ENCODE peak calls at places on chromosomes 5 and 9, in nine cellular contexts. F is neuronal stem cell; W is cardiac muscle cell; Y is SJSA1; J is adrenal gland; R is psoas muscle; G is mesenchymal stem cell; B is kidney; H is effector memory CD4-positive, alpha-beta T cell. P is an unnamed sample.

GRCh38 chr9:126165755-126166154 is 160.9 kb upstream of the MVB12B start:
- DNase-seq in F (no peak), W (no peak), Y (no peak), J (no peak), R (no peak), G (no peak), B (no peak), H (no peak), P (no peak)

GRCh38 chr5:180611140-180611850 is 20.0 kb upstream of the SCGB3A1 start:
- DNase-seq in F (no peak), W (no peak), Y (no peak), J (no peak), R (no peak), G (no peak), B (no peak), H (no peak), P (no peak)

GRCh38 chr5:139146809-139147742 is 51.1 kb downstream of the SIL1 start:
- DNase-seq in F (no peak), W (peak; percentile 51), Y (no peak), J (no peak), R (no peak), G (no peak), B (no peak), H (no peak), P (no peak)

GRCh38 chr5:135944967-135945560 is 9.7 kb downstream of the LECT2 start:
- DNase-seq in F (peak; percentile 61), W (peak; percentile 93), Y (peak; percentile 76), J (peak; percentile 57), R (no peak), G (peak; percentile 84), B (no peak), H (peak; percentile 11), P (no peak)

GRCh38 chr5:394671-395155 is 48.3 kb upstream of the EXOC3 start:
- DNase-seq in F (no peak), W (no peak), Y (no peak), J (no peak), R (peak; percentile 34), G (no peak), B (no peak), H (no peak), P (no peak)

GRCh38 chr5:160507181-160507811 is 85.6 kb downstream of the PTTG1 start:
- DNase-seq in F (no peak), W (peak; percentile 40), Y (no peak), J (no peak), R (no peak), G (no peak), B (no peak), H (no peak), P (no peak)

GRCh38 chr9:125878241-125878640 is 131.1 kb downstream of the PBX3 start:
- DNase-seq in F (no peak), W (peak; percentile 58), Y (no peak), J (no peak), R (no peak), G (no peak), B (no peak), H (no peak), P (no peak)

GRCh38 chr9:93062364-93062763 is 3.9 kb downstream of the SUSD3 start:
- DNase-seq in F (no peak), W (no peak), Y (no peak), J (no peak), R (no peak), G (no peak), B (no peak), H (no peak), P (no peak)

GRCh38 chr9:7394007-7394774 is 405.4 kb downstream of the DMAC1 start:
- DNase-seq in F (peak; percentile 14), W (no peak), Y (no peak), J (no peak), R (no peak), G (peak; percentile 29), B (no peak), H (no peak), P (no peak)

GRCh38 chr5:98214240-98215051 is 559.0 kb upstream of the RGMB start:
- DNase-seq in F (no peak), W (peak; percentile 25), Y (peak; percentile 95), J (no peak), R (no peak), G (no peak), B (no peak), H (no peak), P (no peak)

GRCh38 chr5:16903480-16904300 is 32.4 kb downstream of the MYO10 start:
- DNase-seq in F (no peak), W (peak; percentile 35), Y (no peak), J (no peak), R (no peak), G (peak; percentile 62), B (no peak), H (no peak), P (no peak)

GRCh38 chr5:15794117-15794985 is 294.4 kb downstream of the FBXL7 start:
- DNase-seq in F (no peak), W (peak; percentile 56), Y (no peak), J (no peak), R (no peak), G (peak; percentile 27), B (no peak), H (no peak), P (no peak)

GRCh38 chr9:21995652-21996275 is 1.2 kb downstream of the CDKN2B-AS1 start:
- DNase-seq in F (no peak), W (no peak), Y (peak; percentile 58), J (peak; percentile 62), R (peak; percentile 66), G (peak; percentile 81), B (peak; percentile 85), H (no peak), P (no peak)

GRCh38 chr5:84372066-84372700 is 12.5 kb downstream of the EDIL3 start:
- DNase-seq in F (no peak), W (peak; percentile 93), Y (peak; percentile 91), J (no peak), R (no peak), G (peak; percentile 59), B (no peak), H (no peak), P (no peak)

GRCh38 chr9:109886050-109886449 is 106.1 kb downstream of the PALM2AKAP2 start:
- DNase-seq in F (no peak), W (peak; percentile 72), Y (peak; percentile 74), J (no peak), R (no peak), G (no peak), B (no peak), H (no peak), P (no peak)

GRCh38 chr9:109893222-109893621 is 113.2 kb downstream of the PALM2AKAP2 start:
- DNase-seq in F (no peak), W (no peak), Y (no peak), J (no peak), R (no peak), G (no peak), B (no peak), H (no peak), P (no peak)

GRCh38 chr9:109886617-109887016 is 106.6 kb downstream of the PALM2AKAP2 start:
- DNase-seq in F (no peak), W (no peak), Y (no peak), J (no peak), R (no peak), G (no peak), B (no peak), H (no peak), P (no peak)

GRCh38 chr9:109887079-109887478 is 107.1 kb downstream of the PALM2AKAP2 start:
- DNase-seq in F (no peak), W (peak; percentile 52), Y (peak; percentile 70), J (no peak), R (no peak), G (peak; percentile 81), B (no peak), H (no peak), P (no peak)

GRCh38 chr9:109889456-109889855 is 109.5 kb downstream of the PALM2AKAP2 start:
- DNase-seq in F (no peak), W (no peak), Y (no peak), J (no peak), R (no peak), G (no peak), B (no peak), H (no peak), P (no peak)
- H3K4me1 ChIP-seq in F (peaks cover 2% of the 10 kb centered on the region), W (peaks cover 28% of the 10 kb centered on the region), Y (peaks cover 38% of the 10 kb centered on the region), J (no peaks in the 10 kb centered on the region), R (peaks cover 19% of the 10 kb centered on the region), G (peaks cover 8% of the 10 kb centered on the region), B (no peaks in the 10 kb centered on the region), H (no peaks in the 10 kb centered on the region), P (peaks cover 1% of the 10 kb centered on the region)

GRCh38 chr5:12217039-12217438 is 312.8 kb upstream of the CTNND2 start:
- DNase-seq in F (peak; percentile 21), W (no peak), Y (no peak), J (no peak), R (no peak), G (no peak), B (no peak), H (no peak), P (peak; percentile 16)
- H3K9me3 ChIP-seq in F (no peaks in the 10 kb centered on the region), W (no peaks in the 10 kb centered on the region), Y (peaks cover 4% of the 10 kb centered on the region), J (no peaks in the 10 kb centered on the region), R (peaks cover 8% of the 10 kb centered on the region), G (peaks cover 27% of the 10 kb centered on the region), B (no peaks in the 10 kb centered on the region), H (no peaks in the 10 kb centered on the region), P (no peaks in the 10 kb centered on the region)

DNA sequence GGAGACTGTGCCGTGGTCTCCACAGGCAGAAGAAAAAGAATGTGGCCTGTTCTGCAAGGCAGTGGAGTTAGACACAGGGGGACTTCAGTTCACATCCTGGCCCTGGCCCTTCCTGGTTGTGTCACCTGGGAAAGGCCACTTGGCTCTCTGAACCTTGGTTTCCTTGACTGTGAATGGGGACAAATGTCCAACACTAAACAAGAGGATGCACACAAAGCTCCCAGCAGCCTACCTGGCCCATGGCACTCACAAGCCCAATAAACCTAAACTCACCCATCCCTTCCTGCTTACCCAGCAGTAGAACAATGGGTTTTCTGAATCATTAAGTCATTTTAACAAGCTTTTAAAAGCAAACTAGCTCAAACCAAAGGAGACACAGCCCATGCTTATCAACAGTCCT is 103.9 kb downstream of the FRMD3 start:
- DNase-seq in F (no peak), W (no peak), Y (no peak), J (no peak), R (no peak), G (no peak), B (no peak), H (no peak), P (no peak)
- H3K4me1 ChIP-seq in F (peaks cover 8% of the 10 kb centered on the region), W (peaks cover 6% of the 10 kb centered on the region), Y (peaks cover 34% of the 10 kb centered on the region), J (peaks cover 27% of the 10 kb centered on the region), R (peaks cover 19% of the 10 kb centered on the region), G (no peaks in the 10 kb centered on the region), B (peaks cover 36% of the 10 kb centered on the region), H (no peaks in the 10 kb centered on the region), P (peaks cover 4% of the 10 kb centered on the region)

DNA sequence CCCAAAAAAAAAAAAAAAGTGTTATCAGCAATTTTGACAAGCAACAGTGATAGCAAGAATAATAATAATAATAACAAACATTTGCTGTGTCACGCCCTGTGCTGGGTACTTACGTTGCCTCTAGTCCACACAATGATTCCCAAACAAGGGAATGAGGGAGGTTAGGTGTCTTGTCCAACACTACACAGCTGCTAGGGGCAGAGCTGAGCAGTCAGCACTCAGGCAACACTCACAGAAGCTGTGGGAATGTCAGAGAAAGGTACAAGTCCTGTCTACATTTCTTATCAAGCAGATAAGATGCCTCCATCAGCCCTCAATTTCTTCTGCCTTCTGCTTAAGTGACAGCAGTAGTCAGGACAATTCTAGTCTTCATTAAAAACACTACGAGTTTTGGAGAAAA is 111.0 kb downstream of the DNAH5 start:
- DNase-seq in F (no peak), W (no peak), Y (no peak), J (no peak), R (no peak), G (no peak), B (no peak), H (no peak), P (no peak)
- H3K9me3 ChIP-seq in F (no peaks in the 10 kb centered on the region), W (no peaks in the 10 kb centered on the region), Y (no peaks in the 10 kb centered on the region), J (no peaks in the 10 kb centered on the region), R (no peaks in the 10 kb centered on the region), G (peaks cover 8% of the 10 kb centered on the region), B (no peaks in the 10 kb centered on the region), H (no peaks in the 10 kb centered on the region), P (no peaks in the 10 kb centered on the region)